ENCODE peak calls at places on chromosome 2, in seven cellular contexts. T, W, Y, X, V, D and U are unnamed samples.

GRCh38 chr2:33040541-33040940 is 93.8 kb downstream of the LTBP1 start:
- ATAC-seq in X (no peak), V (no peak), T (no peak), D (no peak), Y (no peak), W (no peak), U (no peak)

GRCh38 chr2:124575497-124575896 is 550.4 kb downstream of the CNTNAP5 start:
- ATAC-seq in W (no peak), V (no peak), Y (no peak), X (no peak), D (no peak), T (no peak), U (no peak)

GRCh38 chr2:20141056-20141762 is 83.7 kb downstream of the SDC1 start:
- ATAC-seq in D (peak), T (peak), V (peak), Y (peak), W (no peak), X (peak), U (no peak)

GRCh38 chr2:29329899-29330298 is 214.7 kb downstream of the CLIP4 start:
- ATAC-seq in D (no peak), V (no peak), Y (no peak), T (no peak), W (no peak), X (no peak), U (no peak)

GRCh38 chr2:55428258-55428657 is 8.6 kb upstream of the CCDC88A start:
- ATAC-seq in Y (no peak), D (no peak), T (no peak), W (no peak), X (no peak), V (no peak), U (no peak)

GRCh38 chr2:199704358-199705238 is 146.4 kb downstream of the FTCDNL1 start:
- ATAC-seq in T (peak), D (peak), Y (peak), W (peak), V (peak), X (no peak), U (peak)

GRCh38 chr2:69241039-69241586 is 145.9 kb downstream of the GFPT1 start:
- ATAC-seq in W (no peak), D (peak), X (no peak), V (no peak), T (no peak), Y (no peak), U (no peak)

GRCh38 chr2:40371525-40372277 is 80.2 kb downstream of the SLC8A1 start:
- ATAC-seq in T (peak), D (peak), X (no peak), W (no peak), V (no peak), Y (peak), U (no peak)

GRCh38 chr2:161141033-161141432 is 19.2 kb upstream of the TANK start:
- ATAC-seq in V (no peak), D (no peak), Y (no peak), W (no peak), X (no peak), T (no peak), U (peak)

GRCh38 chr2:181573140-181573736 is 83.7 kb downstream of the CERKL start:
- ATAC-seq in V (no peak), Y (no peak), W (no peak), D (no peak), X (no peak), T (no peak), U (no peak)

GRCh38 chr2:171044416-171044815 is 115.4 kb downstream of the GORASP2 start:
- ATAC-seq in D (no peak), W (peak), Y (no peak), T (no peak), X (no peak), V (no peak), U (peak)

GRCh38 chr2:118197011-118197695 is 108.9 kb downstream of the INSIG2 start:
- ATAC-seq in T (no peak), V (no peak), Y (no peak), W (no peak), X (no peak), D (no peak), U (peak)

GRCh38 chr2:18346364-18346763 is 214.1 kb downstream of the RDH14 start:
- ATAC-seq in V (peak), Y (peak), T (peak), W (no peak), X (no peak), D (no peak), U (no peak)

GRCh38 chr2:72129676-72130340 is 17.9 kb downstream of the CYP26B1 start:
- ATAC-seq in V (no peak), T (no peak), W (no peak), Y (no peak), D (peak), X (no peak), U (no peak)

GRCh38 chr2:137190411-137191190 is 425.3 kb downstream of the THSD7B start:
- ATAC-seq in D (no peak), T (no peak), V (no peak), W (no peak), Y (no peak), X (no peak), U (no peak)

GRCh38 chr2:151481744-151482143 is 72.0 kb downstream of the RIF1 start:
- ATAC-seq in Y (no peak), X (no peak), T (no peak), V (no peak), W (peak), D (no peak), U (peak)

GRCh38 chr2:230908595-230909191 is 16.3 kb downstream of the GPR55 start:
- ATAC-seq in X (no peak), W (peak), V (no peak), T (no peak), D (no peak), Y (peak), U (peak)

GRCh38 chr2:240990726-240991377 is 7.6 kb upstream of the SNED1 start:
- ATAC-seq in W (no peak), D (no peak), T (peak), Y (no peak), V (no peak), X (no peak), U (no peak)

GRCh38 chr2:80499095-80499494 is 194.5 kb upstream of the LRRTM1 start:
- ATAC-seq in T (no peak), V (no peak), Y (no peak), X (no peak), D (no peak), W (no peak), U (no peak)

GRCh38 chr2:12613137-12613912 is 103.4 kb upstream of the TRIB2 start:
- ATAC-seq in D (no peak), V (no peak), Y (no peak), X (no peak), T (no peak), W (no peak), U (no peak)

GRCh38 chr2:42944744-42945415 is 152.5 kb upstream of the HAAO start:
- ATAC-seq in V (no peak), Y (peak), W (no peak), X (no peak), D (no peak), T (no peak), U (no peak)

GRCh38 chr2:146312899-146313298 is 1531.9 kb upstream of the ACVR2A start:
- ATAC-seq in W (no peak), D (peak), T (no peak), V (no peak), X (no peak), Y (no peak), U (no peak)

GRCh38 chr2:45259144-45259543 is 249.9 kb upstream of the SIX2 start:
- ATAC-seq in Y (no peak), T (no peak), W (no peak), V (peak), D (peak), X (no peak), U (no peak)

GRCh38 chr2:9317559-9317958 is 105.8 kb downstream of the ITGB1BP1 start:
- ATAC-seq in W (no peak), T (no peak), Y (no peak), D (no peak), X (no peak), V (no peak), U (no peak)